ENCODE peak calls at places on chromosome 9, in six cellular contexts. One of them, this sample, is unnamed.
A peak's percentile ranks its signal among the peaks of the same experiment; 100 is the strongest.

GRCh38 chr9:18979367-18979766 is 53.6 kb downstream of the SAXO1 start:
- DNase-seq in NCI-H1092: no peak
- DNase-seq in endothelial cell: no peak
- DNase-seq in kidney tubule cell: peak; percentile 55
- DNase-seq in fibroblast of lung: peak; percentile 53
- DNase-seq in putamen: no peak
- DNase-seq in this sample: no peak

GRCh38 chr9:89879711-89880110 is 274.9 kb downstream of the GADD45G start:
- DNase-seq in fibroblast of lung: no peak
- DNase-seq in NCI-H1092: no peak
- DNase-seq in endothelial cell: no peak
- DNase-seq in putamen: no peak
- DNase-seq in kidney tubule cell: no peak
- DNase-seq in this sample: no peak

GRCh38 chr9:14345586-14346237 is 31.8 kb upstream of the NFIB start:
- DNase-seq in putamen: no peak
- DNase-seq in fibroblast of lung: no peak
- DNase-seq in kidney tubule cell: no peak
- DNase-seq in NCI-H1092: peak; percentile 77
- DNase-seq in endothelial cell: peak; percentile 35
- DNase-seq in this sample: no peak

GRCh38 chr9:78986446-78986845 is 585.3 kb upstream of the TLE4 start:
- DNase-seq in fibroblast of lung: peak; percentile 66
- DNase-seq in NCI-H1092: no peak
- DNase-seq in kidney tubule cell: no peak
- DNase-seq in putamen: no peak
- DNase-seq in endothelial cell: no peak
- DNase-seq in this sample: no peak

GRCh38 chr9:6911901-6912650 is 154.3 kb downstream of the KDM4C start:
- DNase-seq in putamen: peak; percentile 17
- DNase-seq in NCI-H1092: no peak
- DNase-seq in kidney tubule cell: no peak
- DNase-seq in fibroblast of lung: peak; percentile 13
- DNase-seq in endothelial cell: no peak
- DNase-seq in this sample: no peak

GRCh38 chr9:93061791-93062299 is 3.3 kb downstream of the SUSD3 start:
- DNase-seq in NCI-H1092: no peak
- DNase-seq in kidney tubule cell: peak; percentile 45
- DNase-seq in fibroblast of lung: no peak
- DNase-seq in putamen: no peak
- DNase-seq in endothelial cell: no peak
- DNase-seq in this sample: peak; percentile 56

GRCh38 chr9:137277329-137278041 is at the start of gene TOR4A:
- DNase-seq in kidney tubule cell: peak; percentile 96
- DNase-seq in putamen: no peak
- DNase-seq in NCI-H1092: no peak
- DNase-seq in endothelial cell: peak; percentile 86
- DNase-seq in fibroblast of lung: peak; percentile 87
- DNase-seq in this sample: no peak

GRCh38 chr9:25677301-25678146 is 720 bp downstream of the TUSC1 start:
- DNase-seq in fibroblast of lung: peak; percentile 65
- DNase-seq in NCI-H1092: peak; percentile 62
- DNase-seq in kidney tubule cell: peak; percentile 91
- DNase-seq in endothelial cell: peak; percentile 59
- DNase-seq in putamen: peak; percentile 77
- DNase-seq in this sample: no peak

GRCh38 chr9:22357016-22357415 is 89.6 kb upstream of the DMRTA1 start:
- DNase-seq in putamen: no peak
- DNase-seq in fibroblast of lung: no peak
- DNase-seq in kidney tubule cell: no peak
- DNase-seq in NCI-H1092: no peak
- DNase-seq in endothelial cell: no peak
- DNase-seq in this sample: no peak

GRCh38 chr9:73118898-73119554 is 32.6 kb upstream of the ANXA1 start:
- DNase-seq in fibroblast of lung: peak; percentile 84
- DNase-seq in kidney tubule cell: peak; percentile 94
- DNase-seq in NCI-H1092: no peak
- DNase-seq in putamen: no peak
- DNase-seq in endothelial cell: no peak
- DNase-seq in this sample: no peak

GRCh38 chr9:88749420-88749819 is 214.4 kb downstream of the NXNL2 start:
- DNase-seq in kidney tubule cell: peak; percentile 77
- DNase-seq in putamen: no peak
- DNase-seq in fibroblast of lung: peak; percentile 72
- DNase-seq in NCI-H1092: no peak
- DNase-seq in endothelial cell: no peak
- DNase-seq in this sample: no peak

GRCh38 chr9:81490605-81491331 is 198.6 kb downstream of the TLE1 start:
- DNase-seq in endothelial cell: no peak
- DNase-seq in putamen: no peak
- DNase-seq in fibroblast of lung: peak; percentile 95
- DNase-seq in NCI-H1092: no peak
- DNase-seq in kidney tubule cell: peak; percentile 86
- DNase-seq in this sample: no peak

GRCh38 chr9:17480966-17481365 is 97.9 kb upstream of the SH3GL2 start:
- DNase-seq in fibroblast of lung: no peak
- DNase-seq in NCI-H1092: no peak
- DNase-seq in kidney tubule cell: no peak
- DNase-seq in endothelial cell: no peak
- DNase-seq in putamen: no peak
- DNase-seq in this sample: no peak

GRCh38 chr9:89502038-89502601 is 4.2 kb upstream of the SEMA4D start:
- DNase-seq in fibroblast of lung: no peak
- DNase-seq in NCI-H1092: no peak
- DNase-seq in putamen: no peak
- DNase-seq in endothelial cell: no peak
- DNase-seq in kidney tubule cell: no peak
- DNase-seq in this sample: no peak

GRCh38 chr9:93304574-93305496 is 120.9 kb downstream of the WNK2 start:
- DNase-seq in kidney tubule cell: peak; percentile 48
- DNase-seq in endothelial cell: peak; percentile 77
- DNase-seq in fibroblast of lung: peak; percentile 40
- DNase-seq in putamen: peak; percentile 47
- DNase-seq in NCI-H1092: peak; percentile 5
- DNase-seq in this sample: peak; percentile 7

GRCh38 chr9:137049544-137050449 is 3.8 kb upstream of the NPDC1 start:
- DNase-seq in endothelial cell: peak; percentile 77
- DNase-seq in NCI-H1092: peak; percentile 61
- DNase-seq in kidney tubule cell: peak; percentile 60
- DNase-seq in putamen: peak; percentile 53
- DNase-seq in fibroblast of lung: peak; percentile 19
- DNase-seq in this sample: peak; percentile 68

GRCh38 chr9:130692365-130692764 is 1.2 kb upstream of the EXOSC2 start:
- DNase-seq in NCI-H1092: no peak
- DNase-seq in putamen: no peak
- DNase-seq in endothelial cell: peak; percentile 93
- DNase-seq in fibroblast of lung: peak; percentile 53
- DNase-seq in kidney tubule cell: no peak
- DNase-seq in this sample: no peak

This sample was measured in NCI-H774.